ENCODE peak calls at places on chromosome 7, in four cellular contexts. B, M, H and I are unnamed samples.

GRCh38 chr7:66415659-66416265 is 210.6 kb downstream of the TPST1 start:
- DNase-seq in B (no peak), H (no peak), M (no peak), I (no peak)

GRCh38 chr7:44631458-44632115 is 25.2 kb downstream of the OGDH start:
- DNase-seq in H (no peak), B (no peak), M (no peak), I (no peak)

GRCh38 chr7:29639386-29639785 is 75.8 kb downstream of the PRR15 start:
- DNase-seq in M (no peak), H (no peak), B (no peak), I (no peak)

GRCh38 chr7:12970626-12971025 is 283.2 kb downstream of the ARL4A start:
- DNase-seq in H (no peak), M (no peak), B (no peak), I (no peak)

GRCh38 chr7:98945852-98946251 is 67.5 kb downstream of the TRRAP start:
- DNase-seq in B (no peak), H (no peak), M (no peak), I (no peak)

GRCh38 chr7:128104109-128104742 is 73.0 kb upstream of the LRRC4 start:
- DNase-seq in B (no peak), H (no peak), M (no peak), I (no peak)

GRCh38 chr7:2521952-2522591 is 2.5 kb downstream of the LFNG start:
- DNase-seq in B (no peak), M (no peak), H (no peak), I (no peak)

GRCh38 chr7:116952640-116953371 is 495 bp upstream of the ST7 start:
- DNase-seq in M (no peak), B (no peak), H (peak; percentile 62), I (peak; percentile 59)

GRCh38 chr7:104962781-104963180 is 51.2 kb upstream of the KMT2E start:
- DNase-seq in H (no peak), B (no peak), M (no peak), I (no peak)

GRCh38 chr7:150914196-150914595 is 61.9 kb downstream of the AOC1 start:
- DNase-seq in B (no peak), M (no peak), H (no peak), I (no peak)
- TF ChIP-seq ESRRA in B (no peak), M (no peak), H (no peak), I (no peak)

GRCh38 chr7:55427800-55428199 is 62.7 kb downstream of the LANCL2 start:
- DNase-seq in B (no peak), M (no peak), H (no peak), I (no peak)
- TF ChIP-seq RAD21 in B (no peak), M (no peak), H (no peak), I (no peak)

DNA sequence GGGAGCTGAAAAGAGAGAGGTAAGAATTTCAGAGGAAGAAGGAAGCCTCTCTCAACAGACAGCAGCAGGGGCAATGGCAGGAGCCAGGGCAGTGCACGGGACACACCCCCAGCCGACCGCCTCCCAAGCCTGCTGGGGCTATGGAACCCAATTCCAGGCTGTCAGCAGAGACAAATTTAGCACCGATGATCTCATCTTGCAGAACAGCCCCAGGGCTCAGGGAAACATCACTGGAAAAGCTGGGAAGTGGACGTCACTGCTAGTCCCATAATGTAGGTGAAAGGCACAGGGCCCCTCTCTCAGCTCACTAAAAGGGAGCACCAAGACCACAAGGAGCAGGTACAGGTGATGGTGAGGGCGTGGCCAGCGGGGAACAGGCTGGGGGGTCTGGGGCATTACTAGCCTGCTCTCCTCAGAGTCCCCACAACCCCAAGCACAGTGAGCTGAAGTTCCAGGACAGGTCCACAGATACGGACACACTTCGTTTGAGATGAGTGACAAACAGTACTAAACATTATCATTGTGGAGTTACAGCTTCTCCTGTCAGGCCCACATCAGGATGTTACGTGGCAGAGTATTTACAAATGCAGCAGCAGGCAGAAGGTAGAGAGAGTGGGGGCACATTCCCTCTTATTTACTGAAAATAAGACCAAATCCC is 103.7 kb downstream of the PLXNA4 start:
- DNase-seq in H (no peak), B (no peak), M (no peak), I (no peak)
- TF ChIP-seq ESRRA in H (no peak), B (no peak), M (no peak), I (no peak)

DNA sequence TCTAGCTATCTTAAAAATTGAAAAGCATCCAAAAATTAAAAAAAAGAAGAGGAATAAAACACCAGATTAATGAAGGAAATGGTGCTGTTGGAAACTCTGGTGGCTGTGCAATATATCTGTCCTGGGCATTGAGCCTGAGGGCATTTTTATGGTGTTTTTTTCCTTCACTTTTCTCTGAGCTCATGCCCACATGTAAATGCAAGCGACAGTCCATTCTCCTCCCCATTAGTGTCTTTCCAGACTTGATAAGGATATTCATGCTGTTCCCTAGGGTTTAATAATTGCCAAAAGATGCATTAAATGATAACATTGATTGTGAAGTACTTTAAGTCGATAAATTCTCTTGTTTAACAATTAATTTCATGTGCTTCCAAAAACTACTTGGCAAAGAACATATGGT is 384.6 kb downstream of the MDFIC start:
- DNase-seq in B (no peak), M (no peak), H (no peak), I (no peak)
- TF ChIP-seq RAD21 in B (no peak), M (no peak), H (no peak), I (no peak)

GRCh38 chr7:70674268-70675025 is 457.5 kb upstream of the GALNT17 start:
- DNase-seq in B (no peak), M (no peak), H (no peak), I (no peak)
- TF ChIP-seq ESRRA in B (no peak), M (no peak), H (no peak), I (no peak)